ENCODE peak calls at places on chromosomes 7 and 10, in four cellular contexts. K is Caco-2, S is pancreas, F is left lung. X is an unnamed sample.

GRCh38 chr7:80883188-80884025 is 35.4 kb downstream of the SEMA3C start:
- DNase-seq in K (peak), S (no peak), F (no peak), X (no peak)

GRCh38 chr7:66070222-66070621 is 5.4 kb upstream of the ASL start:
- DNase-seq in K (no peak), S (no peak), F (no peak), X (no peak)

GRCh38 chr10:69412232-69412631 is 4.5 kb downstream of the TACR2 start:
- DNase-seq in K (no peak), S (no peak), F (peak), X (no peak)

GRCh38 chr7:7228967-7229366 is 46.6 kb downstream of the C1GALT1 start:
- DNase-seq in K (no peak), S (no peak), F (no peak), X (no peak)

GRCh38 chr10:22325272-22325947 is 4.5 kb downstream of the BMI1 start:
- DNase-seq in K (peak), S (peak), F (peak), X (peak)

GRCh38 chr10:19142967-19143366 is 94.4 kb downstream of the MALRD1 start:
- DNase-seq in K (no peak), S (no peak), F (no peak), X (no peak)

GRCh38 chr10:35979116-35979515 is 337.0 kb upstream of the FZD8 start:
- DNase-seq in K (no peak), S (no peak), F (no peak), X (no peak)

GRCh38 chr10:77625379-77625778 is 12.2 kb downstream of the KCNMA1 start:
- DNase-seq in K (no peak), S (no peak), F (no peak), X (no peak)

GRCh38 chr7:43018446-43018845 is 86.3 kb downstream of the MRPL32 start:
- DNase-seq in K (no peak), S (no peak), F (no peak), X (no peak)

GRCh38 chr10:132886211-132887099 is 55.9 kb downstream of the CFAP46 start:
- DNase-seq in K (peak), S (no peak), F (peak), X (no peak)

GRCh38 chr7:22990588-22990949 is 23.4 kb downstream of the HYCC1 start:
- DNase-seq in K (no peak), S (no peak), F (no peak), X (no peak)

GRCh38 chr7:8285155-8285554 is 23.2 kb upstream of the ICA1 start:
- DNase-seq in K (no peak), S (no peak), F (no peak), X (no peak)

GRCh38 chr10:88979153-88979562 is 11.4 kb upstream of the FAS start:
- DNase-seq in K (no peak), S (no peak), F (peak), X (no peak)

GRCh38 chr10:9786576-9786975 is 1231.1 kb upstream of the CELF2 start:
- DNase-seq in K (no peak), S (no peak), F (no peak), X (no peak)

GRCh38 chr10:59360605-59361515 is 1.5 kb downstream of the FAM13C start:
- DNase-seq in K (no peak), S (no peak), F (no peak), X (no peak)
- H3K4me3 ChIP-seq in K (no peak), S (no peak), F (peak), X (no peak)

GRCh38 chr10:53786236-53786635 is 1013.7 kb upstream of the MBL2 start:
- DNase-seq in K (peak), S (no peak), F (no peak), X (no peak)
- TF ChIP-seq CTCF in K (peak), S (no peak), F (no peak), X (no peak)

GRCh38 chr10:124285587-124286527 is 132.9 kb downstream of the OAT start:
- DNase-seq in K (no peak), S (no peak), F (peak), X (no peak)
- H3K4me3 ChIP-seq in K (no peak), S (no peak), F (no peak), X (no peak)

DNA sequence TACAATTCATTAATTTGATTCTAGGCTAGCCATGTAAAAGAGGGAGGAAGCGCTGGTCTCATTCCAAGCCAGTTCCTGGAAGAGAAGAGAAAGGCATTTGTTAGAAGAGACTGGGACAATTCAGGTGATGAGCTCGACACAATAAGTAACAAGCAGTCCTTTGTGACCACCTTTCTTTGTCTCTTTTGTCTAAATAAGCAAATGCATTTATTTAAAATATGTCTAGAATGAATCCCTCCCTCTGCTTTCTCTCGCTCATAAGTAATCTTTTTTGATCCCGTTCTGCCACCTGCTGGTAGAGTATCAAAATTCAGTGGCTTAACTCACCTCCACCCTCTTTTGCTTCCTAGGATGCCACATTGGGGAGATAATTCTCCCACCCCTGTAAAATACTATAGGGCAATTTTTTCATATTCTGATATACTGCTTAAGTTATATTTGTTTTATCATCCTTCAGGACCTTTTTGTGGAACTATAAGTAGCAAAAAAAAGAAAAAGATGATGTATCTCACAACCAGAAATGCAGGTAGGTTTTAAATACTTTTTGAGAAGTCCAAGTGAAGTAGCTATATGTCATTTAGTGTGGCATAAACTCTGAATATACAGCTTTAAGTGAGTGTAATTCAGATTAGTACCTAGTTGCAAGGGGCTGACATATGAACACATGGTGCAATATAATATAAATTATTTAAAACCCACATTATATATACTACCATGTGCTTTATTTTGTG is 91.5 kb downstream of the GSDME start:
- DNase-seq in K (peak), S (no peak), F (no peak), X (no peak)
- TF ChIP-seq CTCF in K (peak), S (peak), F (peak), X (no peak)